ENCODE peak calls at places on chromosomes 13 and 19, in six cellular contexts. One of them, this sample, is unnamed.

GRCh38 chr19:55552620-55553019 is 7.3 kb upstream of the SBK3 start:
- DNase-seq in colonic mucosa: no peak
- DNase-seq in GM12865: no peak
- DNase-seq in pancreas: no peak
- DNase-seq in BE2C: no peak
- DNase-seq in uterus: no peak
- DNase-seq in this sample: peak; percentile 18

GRCh38 chr13:55563267-55563666 is 1577.5 kb upstream of the PRR20A start:
- DNase-seq in colonic mucosa: no peak
- DNase-seq in GM12865: no peak
- DNase-seq in pancreas: no peak
- DNase-seq in BE2C: no peak
- DNase-seq in uterus: no peak
- DNase-seq in this sample: no peak

GRCh38 chr13:109738298-109738746 is 48.1 kb downstream of the IRS2 start:
- DNase-seq in colonic mucosa: no peak
- DNase-seq in GM12865: no peak
- DNase-seq in pancreas: no peak
- DNase-seq in BE2C: no peak
- DNase-seq in uterus: no peak
- DNase-seq in this sample: no peak

GRCh38 chr19:50486823-50487515 is 10.3 kb upstream of the GARIN5A start:
- DNase-seq in colonic mucosa: peak; percentile 41
- DNase-seq in GM12865: peak; percentile 71
- DNase-seq in pancreas: no peak
- DNase-seq in BE2C: peak; percentile 60
- DNase-seq in uterus: no peak
- DNase-seq in this sample: no peak

GRCh38 chr13:111031531-111031961 is 83.6 kb upstream of the ARHGEF7 start:
- DNase-seq in colonic mucosa: no peak
- DNase-seq in GM12865: peak; percentile 33
- DNase-seq in pancreas: no peak
- DNase-seq in BE2C: no peak
- DNase-seq in uterus: no peak
- DNase-seq in this sample: peak; percentile 60

GRCh38 chr19:39411006-39411831 is 1.2 kb upstream of the PLEKHG2 start:
- DNase-seq in colonic mucosa: peak; percentile 84
- DNase-seq in GM12865: peak; percentile 53
- DNase-seq in pancreas: peak; percentile 68
- DNase-seq in BE2C: no peak
- DNase-seq in uterus: peak; percentile 73
- DNase-seq in this sample: peak; percentile 67

GRCh38 chr13:36344886-36345437 is 1.2 kb downstream of the SPART start:
- DNase-seq in colonic mucosa: no peak
- DNase-seq in GM12865: peak; percentile 62
- DNase-seq in pancreas: no peak
- DNase-seq in BE2C: no peak
- DNase-seq in uterus: no peak
- DNase-seq in this sample: no peak

GRCh38 chr19:44644391-44645016 is 794 bp downstream of the PVR start:
- DNase-seq in colonic mucosa: peak; percentile 49
- DNase-seq in GM12865: no peak
- DNase-seq in pancreas: peak; percentile 50
- DNase-seq in BE2C: peak; percentile 50
- DNase-seq in uterus: no peak
- DNase-seq in this sample: no peak

GRCh38 chr13:78978381-78978998 is 319.5 kb upstream of the OBI1 start:
- DNase-seq in colonic mucosa: peak; percentile 43
- DNase-seq in GM12865: peak; percentile 77
- DNase-seq in pancreas: peak; percentile 45
- DNase-seq in BE2C: peak; percentile 65
- DNase-seq in uterus: no peak
- DNase-seq in this sample: peak; percentile 14

GRCh38 chr13:35884211-35884610 is 247.0 kb downstream of the DCLK1 start:
- DNase-seq in colonic mucosa: no peak
- DNase-seq in GM12865: no peak
- DNase-seq in pancreas: no peak
- DNase-seq in BE2C: no peak
- DNase-seq in uterus: no peak
- DNase-seq in this sample: no peak

GRCh38 chr19:50416815-50417137 is 2.0 kb upstream of the SPIB start:
- DNase-seq in colonic mucosa: no peak
- DNase-seq in GM12865: no peak
- DNase-seq in pancreas: no peak
- DNase-seq in BE2C: no peak
- DNase-seq in uterus: no peak
- DNase-seq in this sample: no peak

GRCh38 chr19:18495204-18495911 is 26.5 kb downstream of the ELL start:
- DNase-seq in colonic mucosa: no peak
- DNase-seq in GM12865: no peak
- DNase-seq in pancreas: no peak
- DNase-seq in BE2C: no peak
- DNase-seq in uterus: no peak
- DNase-seq in this sample: no peak

GRCh38 chr19:46860846-46861690 is at the start of gene ARHGAP35:
- DNase-seq in colonic mucosa: peak; percentile 51
- DNase-seq in GM12865: peak; percentile 22
- DNase-seq in pancreas: peak; percentile 48
- DNase-seq in BE2C: no peak
- DNase-seq in uterus: peak; percentile 43
- DNase-seq in this sample: peak; percentile 68

GRCh38 chr13:24053505-24054251 is 106.8 kb upstream of the SPATA13 start:
- DNase-seq in colonic mucosa: peak; percentile 75
- DNase-seq in GM12865: peak; percentile 81
- DNase-seq in pancreas: peak; percentile 80
- DNase-seq in BE2C: peak; percentile 42
- DNase-seq in uterus: peak; percentile 27
- DNase-seq in this sample: no peak

GRCh38 chr13:111857846-111858560 is 208.9 kb upstream of the SOX1 start:
- DNase-seq in colonic mucosa: no peak
- DNase-seq in GM12865: no peak
- DNase-seq in pancreas: no peak
- DNase-seq in BE2C: no peak
- DNase-seq in uterus: no peak
- DNase-seq in this sample: no peak

GRCh38 chr13:98189841-98190505 is 12.9 kb upstream of the RNF113B start:
- DNase-seq in colonic mucosa: no peak
- DNase-seq in GM12865: no peak
- DNase-seq in pancreas: no peak
- DNase-seq in BE2C: peak; percentile 55
- DNase-seq in uterus: no peak
- DNase-seq in this sample: no peak

GRCh38 chr19:48624791-48625723 is 5.8 kb downstream of the SPHK2 start:
- DNase-seq in colonic mucosa: peak; percentile 79
- DNase-seq in GM12865: no peak
- DNase-seq in pancreas: no peak
- DNase-seq in BE2C: no peak
- DNase-seq in uterus: no peak
- DNase-seq in this sample: no peak

GRCh38 chr13:91144054-91144453 is 203.4 kb upstream of the MIR17HG start:
- DNase-seq in colonic mucosa: no peak
- DNase-seq in GM12865: no peak
- DNase-seq in pancreas: no peak
- DNase-seq in BE2C: peak; percentile 32
- DNase-seq in uterus: no peak
- DNase-seq in this sample: no peak

GRCh38 chr19:6417713-6418561 is 6.7 kb downstream of the KHSRP start:
- DNase-seq in colonic mucosa: no peak
- DNase-seq in GM12865: no peak
- DNase-seq in pancreas: peak; percentile 42
- DNase-seq in BE2C: peak; percentile 47
- DNase-seq in uterus: peak; percentile 66
- DNase-seq in this sample: no peak

GRCh38 chr13:113658836-113659235 is 838 bp upstream of the ATP4B start:
- DNase-seq in colonic mucosa: no peak
- DNase-seq in GM12865: no peak
- DNase-seq in pancreas: peak; percentile 5
- DNase-seq in BE2C: peak; percentile 7
- DNase-seq in uterus: peak; percentile 8
- DNase-seq in this sample: no peak

GRCh38 chr19:24032651-24033050 is 54.3 kb upstream of the ZNF254 start:
- DNase-seq in colonic mucosa: no peak
- DNase-seq in GM12865: no peak
- DNase-seq in pancreas: no peak
- DNase-seq in BE2C: no peak
- DNase-seq in uterus: no peak
- DNase-seq in this sample: no peak

DNA sequence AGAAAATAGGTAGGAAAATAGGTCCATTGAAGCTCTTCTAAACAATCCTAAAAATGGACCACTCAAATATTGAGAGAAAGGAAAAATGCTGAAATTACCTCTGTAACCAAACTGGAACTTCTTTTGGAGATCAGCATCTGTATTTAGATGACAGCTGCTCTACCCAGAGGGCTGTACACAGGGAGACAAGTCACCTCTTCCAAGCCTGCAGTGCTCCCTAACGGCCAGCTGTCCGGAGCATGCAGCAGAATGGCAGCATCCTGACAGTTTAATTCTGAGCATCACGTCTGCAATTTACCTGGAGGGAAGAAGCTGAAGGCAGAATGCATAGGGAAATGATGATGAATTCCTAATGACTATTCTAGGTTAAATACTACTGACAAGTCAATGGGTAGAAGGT is 62.8 kb upstream of the DIAPH3 start:
- DNase-seq in colonic mucosa: no peak
- DNase-seq in GM12865: peak; percentile 20
- DNase-seq in pancreas: peak; percentile 15
- DNase-seq in BE2C: peak; percentile 70
- DNase-seq in uterus: no peak
- DNase-seq in this sample: peak; percentile 5
- TF ChIP-seq CTCF in colonic mucosa: no peak
- TF ChIP-seq CTCF in GM12865: peak; percentile 19
- TF ChIP-seq CTCF in pancreas: no peak
- TF ChIP-seq CTCF in BE2C: peak; percentile 81
- TF ChIP-seq CTCF in uterus: no peak
- TF ChIP-seq CTCF in this sample: peak; percentile 62

GRCh38 chr13:81197966-81198365 is 857.0 kb upstream of the SPRY2 start:
- DNase-seq in colonic mucosa: no peak
- DNase-seq in GM12865: no peak
- DNase-seq in pancreas: no peak
- DNase-seq in BE2C: no peak
- DNase-seq in uterus: no peak
- DNase-seq in this sample: no peak

GRCh38 chr13:81194362-81194761 is 853.4 kb upstream of the SPRY2 start:
- DNase-seq in colonic mucosa: no peak
- DNase-seq in GM12865: no peak
- DNase-seq in pancreas: no peak
- DNase-seq in BE2C: no peak
- DNase-seq in uterus: no peak
- DNase-seq in this sample: no peak

GRCh38 chr13:81197483-81197882 is 856.6 kb upstream of the SPRY2 start:
- DNase-seq in colonic mucosa: no peak
- DNase-seq in GM12865: no peak
- DNase-seq in pancreas: no peak
- DNase-seq in BE2C: no peak
- DNase-seq in uterus: no peak
- DNase-seq in this sample: no peak
- TF ChIP-seq CTCF in colonic mucosa: no peak
- TF ChIP-seq CTCF in GM12865: no peak
- TF ChIP-seq CTCF in pancreas: no peak
- TF ChIP-seq CTCF in BE2C: no peak
- TF ChIP-seq CTCF in uterus: no peak
- TF ChIP-seq CTCF in this sample: no peak

GRCh38 chr19:30253581-30253996 is 118.6 kb upstream of the ZNF536 start:
- DNase-seq in colonic mucosa: no peak
- DNase-seq in GM12865: no peak
- DNase-seq in pancreas: no peak
- DNase-seq in BE2C: peak; percentile 67
- DNase-seq in uterus: no peak
- DNase-seq in this sample: no peak

GRCh38 chr19:30256510-30256850 is 115.7 kb upstream of the ZNF536 start:
- DNase-seq in colonic mucosa: no peak
- DNase-seq in GM12865: no peak
- DNase-seq in pancreas: no peak
- DNase-seq in BE2C: peak; percentile 28
- DNase-seq in uterus: no peak
- DNase-seq in this sample: no peak

GRCh38 chr19:30254789-30255188 is 117.4 kb upstream of the ZNF536 start:
- DNase-seq in colonic mucosa: no peak
- DNase-seq in GM12865: no peak
- DNase-seq in pancreas: no peak
- DNase-seq in BE2C: no peak
- DNase-seq in uterus: no peak
- DNase-seq in this sample: no peak

GRCh38 chr19:30254214-30254613 is 118.0 kb upstream of the ZNF536 start:
- DNase-seq in colonic mucosa: no peak
- DNase-seq in GM12865: no peak
- DNase-seq in pancreas: no peak
- DNase-seq in BE2C: no peak
- DNase-seq in uterus: no peak
- DNase-seq in this sample: no peak

DNA sequence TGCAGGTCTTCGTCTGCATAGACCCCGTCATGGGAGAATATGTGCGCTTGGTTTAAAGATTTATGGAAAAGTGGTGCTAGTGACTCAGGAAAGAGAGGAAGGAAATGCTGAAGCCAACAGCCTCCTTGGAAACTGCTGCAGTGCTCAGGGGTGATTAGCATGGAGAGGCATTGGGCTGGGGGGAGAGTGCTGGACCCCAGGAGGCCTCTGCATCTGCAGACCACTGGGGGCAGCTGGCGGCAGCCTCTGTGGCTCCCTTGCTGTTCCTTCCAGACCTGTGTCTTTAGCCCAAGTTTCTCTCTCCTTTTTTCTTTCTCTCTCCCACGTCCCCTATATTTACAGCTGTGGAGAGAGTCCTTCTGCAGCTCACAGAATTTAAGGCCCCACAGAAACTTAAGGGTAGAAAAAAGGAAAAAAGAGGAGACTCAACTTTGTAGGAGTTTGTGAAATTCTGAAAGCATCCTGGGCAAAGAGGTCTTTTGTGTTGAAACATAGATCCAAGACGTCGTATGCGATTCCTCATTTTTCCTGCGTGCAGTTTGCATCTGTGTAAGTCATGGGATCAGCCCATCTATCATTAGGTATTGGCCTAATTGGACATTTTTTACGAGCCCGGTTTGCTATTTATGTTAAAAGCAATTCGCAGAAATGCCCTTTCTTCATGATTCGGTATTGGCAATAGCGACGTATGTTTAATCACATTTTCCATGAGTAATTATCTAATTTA is 116.2 kb upstream of the ZNF536 start:
- DNase-seq in colonic mucosa: no peak
- DNase-seq in GM12865: no peak
- DNase-seq in pancreas: no peak
- DNase-seq in BE2C: peak; percentile 52
- DNase-seq in uterus: no peak
- DNase-seq in this sample: no peak
- TF ChIP-seq CTCF in colonic mucosa: no peak
- TF ChIP-seq CTCF in GM12865: no peak
- TF ChIP-seq CTCF in pancreas: no peak
- TF ChIP-seq CTCF in BE2C: peak; percentile 38
- TF ChIP-seq CTCF in uterus: no peak
- TF ChIP-seq CTCF in this sample: no peak

DNA sequence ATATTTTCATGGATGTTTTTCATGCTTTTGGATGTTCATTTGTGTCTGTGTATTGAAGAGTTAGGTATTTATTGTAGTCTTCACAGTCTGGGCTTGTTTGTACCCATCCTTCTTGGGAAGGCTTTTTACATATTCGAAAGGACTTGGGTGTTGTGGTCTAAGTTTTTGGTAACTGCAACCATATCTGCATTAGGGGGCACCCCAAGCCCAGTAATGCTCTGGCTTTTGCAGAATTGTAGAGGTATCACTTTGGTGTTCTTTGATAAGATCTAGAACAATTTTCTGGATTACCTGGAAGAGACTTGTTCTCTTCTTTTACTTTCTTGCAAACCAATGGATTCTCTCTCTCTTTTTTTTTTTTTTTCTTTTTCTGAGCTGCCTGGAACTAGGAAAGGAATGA is 581.3 kb downstream of the DACH1 start:
- DNase-seq in colonic mucosa: no peak
- DNase-seq in GM12865: peak; percentile 47
- DNase-seq in pancreas: peak; percentile 11
- DNase-seq in BE2C: peak; percentile 12
- DNase-seq in uterus: no peak
- DNase-seq in this sample: no peak
- TF ChIP-seq CTCF in colonic mucosa: no peak
- TF ChIP-seq CTCF in GM12865: peak; percentile 44
- TF ChIP-seq CTCF in pancreas: no peak
- TF ChIP-seq CTCF in BE2C: peak; percentile 42
- TF ChIP-seq CTCF in uterus: no peak
- TF ChIP-seq CTCF in this sample: peak; percentile 6

This sample was measured in AG09319.